ENCODE peak calls at places on chromosomes 12 and 14, in five cellular contexts. O is B cell; K is ovary; N is kidney epithelial cell; L is CD4-positive, alpha-beta T cell. I is an unnamed sample.

GRCh38 chr12:53561590-53561953 is 54.3 kb upstream of the NPFF start:
- DNase-seq in L (no peak), O (no peak), K (no peak), N (peak), I (no peak)

GRCh38 chr12:89960011-89960507 is 251.4 kb upstream of the ATP2B1 start:
- DNase-seq in K (no peak), L (no peak), N (peak), O (peak), I (peak)

GRCh38 chr14:56172074-56172473 is 53.9 kb downstream of the PELI2 start:
- DNase-seq in K (no peak), O (no peak), L (no peak), N (no peak), I (no peak)

GRCh38 chr14:68820999-68821683 is 28.3 kb upstream of the ZFP36L1 start:
- DNase-seq in N (no peak), L (no peak), O (no peak), K (no peak), I (peak)

GRCh38 chr12:53057816-53058500 is 8.1 kb downstream of the TNS2 start:
- DNase-seq in O (no peak), K (no peak), N (no peak), L (no peak), I (no peak)

GRCh38 chr12:117165342-117165741 is 24.9 kb downstream of the FBXO21 start:
- DNase-seq in L (no peak), O (no peak), N (no peak), K (no peak), I (no peak)

GRCh38 chr14:68708343-68708742 is 84.5 kb downstream of the ZFP36L1 start:
- DNase-seq in N (no peak), L (no peak), O (no peak), K (no peak), I (no peak)

GRCh38 chr12:131755305-131756113 is 44.6 kb downstream of the SFSWAP start:
- DNase-seq in L (no peak), N (no peak), K (no peak), O (peak), I (peak)

GRCh38 chr12:111248221-111248620 is 120.7 kb downstream of the PHETA1 start:
- DNase-seq in L (no peak), N (no peak), K (no peak), O (no peak), I (no peak)

GRCh38 chr14:81337073-81337472 is 63.1 kb downstream of the STON2 start:
- DNase-seq in L (no peak), K (no peak), N (no peak), O (no peak), I (no peak)

GRCh38 chr12:121003650-121004049 is 12.6 kb downstream of the C12orf43 start:
- DNase-seq in O (no peak), N (no peak), L (no peak), K (no peak), I (no peak)

GRCh38 chr14:91888641-91889476 is 21.5 kb upstream of the TC2N start:
- DNase-seq in L (no peak), N (no peak), K (no peak), O (no peak), I (no peak)

GRCh38 chr14:91509083-91509877 is 830 bp downstream of the PPP4R3A start:
- DNase-seq in O (peak), K (peak), N (no peak), L (peak), I (peak)

GRCh38 chr14:104297721-104298401 is 159.5 kb downstream of the KIF26A start:
- DNase-seq in O (no peak), N (no peak), K (no peak), L (no peak), I (no peak)

GRCh38 chr14:41280745-41281144 is 325.9 kb upstream of the LRFN5 start:
- DNase-seq in N (no peak), K (no peak), O (no peak), L (no peak), I (no peak)

GRCh38 chr12:88453323-88453722 is 126.9 kb downstream of the KITLG start:
- DNase-seq in O (no peak), K (no peak), N (no peak), L (no peak), I (no peak)

GRCh38 chr14:99655521-99655920 is 10.6 kb downstream of the HHIPL1 start:
- DNase-seq in L (no peak), N (no peak), O (no peak), K (no peak), I (no peak)

GRCh38 chr12:107859367-107859766 is 84.9 kb downstream of the ASCL4 start:
- DNase-seq in N (no peak), L (no peak), O (no peak), K (no peak), I (no peak)

GRCh38 chr14:104098272-104099095 is 13.0 kb downstream of the ASPG start:
- DNase-seq in L (no peak), N (no peak), O (no peak), K (no peak), I (no peak)

GRCh38 chr12:119642986-119643385 is 24.9 kb upstream of the PRKAB1 start:
- DNase-seq in L (no peak), N (no peak), K (no peak), O (no peak), I (no peak)
- TF ChIP-seq CTCF in L (no peak), N (peak), K (no peak), O (peak), I (no peak)

GRCh38 chr12:106302401-106303201 is at the start of gene TCP11L2:
- DNase-seq in L (peak), K (peak), O (peak), N (no peak), I (peak)

GRCh38 chr12:106301611-106302321 is 767 bp upstream of the TCP11L2 start:
- DNase-seq in K (peak), L (peak), N (no peak), O (peak), I (peak)

GRCh38 chr12:106304001-106304421 is 1.5 kb downstream of the TCP11L2 start:
- DNase-seq in O (no peak), N (no peak), K (no peak), L (no peak), I (no peak)

GRCh38 chr12:106304797-106305196 is 2.3 kb downstream of the TCP11L2 start:
- DNase-seq in L (no peak), K (no peak), N (no peak), O (no peak), I (no peak)

DNA sequence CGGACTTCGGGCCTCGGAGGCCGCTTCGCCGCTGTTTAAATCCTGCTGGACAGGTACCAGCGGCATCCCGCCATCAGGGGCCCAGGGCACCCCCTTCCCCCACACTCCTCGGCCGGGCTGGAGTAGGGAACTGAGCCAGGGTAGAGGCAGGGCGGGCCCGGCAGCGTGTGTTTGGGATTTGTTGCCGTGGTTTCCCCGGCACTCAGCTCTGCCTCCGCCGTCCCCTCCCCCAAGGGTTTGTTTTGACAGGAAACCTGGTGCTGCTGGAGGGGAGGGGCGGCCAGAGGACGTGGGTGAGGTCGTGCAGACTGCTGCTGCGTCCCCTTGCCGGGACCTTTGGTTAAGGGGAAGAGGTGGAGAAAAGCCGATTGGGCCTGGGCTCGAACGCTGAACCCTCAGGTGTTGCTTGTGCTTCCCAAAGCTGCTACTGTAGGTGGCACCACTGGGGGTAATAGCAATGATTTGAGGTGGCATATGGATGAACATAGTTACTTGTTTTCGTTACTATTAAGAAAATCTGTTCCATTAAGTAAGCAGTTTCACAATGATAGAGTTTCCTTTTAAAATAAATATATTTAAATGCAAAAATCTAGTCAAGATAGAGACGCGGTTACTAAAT is 778 bp downstream of the TCP11L2 start:
- DNase-seq in N (no peak), K (peak), O (peak), L (peak), I (peak)
- TF ChIP-seq CTCF in N (no peak), K (no peak), O (peak), L (no peak), I (no peak)

GRCh38 chr12:26471560-26471959 is 276.2 kb downstream of the SSPN start:
- DNase-seq in N (no peak), K (no peak), L (no peak), O (peak), I (peak)
- TF ChIP-seq CTCF in N (no peak), K (no peak), L (no peak), O (no peak), I (no peak)

GRCh38 chr12:101027200-101027599 is 182.8 kb downstream of the SLC5A8 start:
- DNase-seq in K (no peak), O (no peak), L (no peak), N (no peak), I (no peak)
- TF ChIP-seq CTCF in K (no peak), O (no peak), L (no peak), N (no peak), I (no peak)

GRCh38 chr14:22314183-22314820 is 274.7 kb downstream of the DAD1 start:
- DNase-seq in O (peak), K (no peak), N (no peak), L (no peak), I (peak)
- TF ChIP-seq CTCF in O (peak), K (peak), N (peak), L (no peak), I (peak)

I was measured in GM13976.